ENCODE peak calls at places on chromosomes 11 and 22, in six cellular contexts. Z is A549, P is K562, E is HepG2, R is SK-N-SH, N is GM12878. H is an unnamed sample.
A peak's percentile ranks its signal among the peaks of the same experiment; 100 is the strongest.

GRCh38 chr22:49807780-49808708 is 19.6 kb downstream of the BRD1 start:
- DNase-seq in E (no peak), P (peak; percentile 43), N (no peak), Z (no peak), R (no peak), H (no peak)

GRCh38 chr11:34214961-34215805 is 109.8 kb downstream of the NAT10 start:
- DNase-seq in N (no peak), E (no peak), R (no peak), Z (peak; percentile 64), P (no peak), H (peak; percentile 47)

GRCh38 chr22:36425977-36426523 is 38.3 kb upstream of the MYH9 start:
- DNase-seq in E (peak; percentile 74), R (peak; percentile 57), P (peak; percentile 72), N (no peak), Z (peak; percentile 53), H (no peak)

GRCh38 chr11:88300888-88301477 is 36.6 kb downstream of the CTSC start:
- DNase-seq in P (no peak), E (no peak), R (no peak), Z (no peak), N (no peak), H (no peak)

GRCh38 chr11:124517314-124517713 is 26.1 kb downstream of the OR8B12 start:
- DNase-seq in N (no peak), P (no peak), Z (no peak), R (no peak), E (no peak), H (no peak)

GRCh38 chr11:69640995-69641581 is at the start of gene CCND1:
- DNase-seq in Z (peak; percentile 95), E (peak; percentile 95), P (peak; percentile 48), N (no peak), R (peak; percentile 89), H (peak; percentile 85)

GRCh38 chr22:20299736-20300136 is 20.1 kb downstream of the DGCR6L start:
- DNase-seq in R (no peak), P (no peak), N (no peak), Z (no peak), E (no peak), H (no peak)

GRCh38 chr22:36317658-36318271 is 64.8 kb downstream of the APOL1 start:
- DNase-seq in P (no peak), Z (no peak), N (no peak), E (no peak), R (no peak), H (no peak)

GRCh38 chr11:19869466-19869865 is 156.8 kb downstream of the NAV2 start:
- DNase-seq in R (no peak), P (no peak), E (no peak), Z (no peak), N (no peak), H (no peak)

GRCh38 chr11:2143652-2144548 is 4.7 kb upstream of the IGF2 start:
- DNase-seq in P (peak; percentile 33), Z (peak; percentile 44), R (no peak), N (no peak), E (no peak), H (no peak)

GRCh38 chr11:68503792-68504191 is 43.2 kb downstream of the PPP6R3 start:
- DNase-seq in Z (no peak), R (no peak), N (no peak), P (no peak), E (no peak), H (no peak)

GRCh38 chr11:30735946-30736345 is 149.8 kb upstream of the MPPED2 start:
- DNase-seq in Z (no peak), E (no peak), N (no peak), R (no peak), P (no peak), H (no peak)

GRCh38 chr11:66546368-66546965 is at the start of gene ACTN3:
- DNase-seq in P (peak; percentile 57), Z (peak; percentile 18), N (no peak), E (peak; percentile 17), R (peak; percentile 48), H (no peak)

GRCh38 chr22:47276219-47276843 is 513.9 kb downstream of the TBC1D22A start:
- DNase-seq in N (no peak), R (no peak), E (no peak), Z (no peak), P (no peak), H (no peak)

GRCh38 chr22:25137577-25138525 is 61.8 kb upstream of the CRYBB3 start:
- DNase-seq in P (peak; percentile 14), N (peak; percentile 11), Z (no peak), R (no peak), E (no peak), H (peak; percentile 4)

GRCh38 chr11:124276081-124276480 is 19.9 kb downstream of the OR8G5 start:
- DNase-seq in N (no peak), E (no peak), Z (no peak), P (no peak), R (no peak), H (no peak)

GRCh38 chr22:23763579-23764331 is 965 bp downstream of the C22orf15 start:
- DNase-seq in P (peak; percentile 35), R (peak; percentile 25), Z (no peak), E (no peak), N (no peak), H (no peak)

GRCh38 chr11:66559141-66559861 is 9.1 kb downstream of the CTSF start:
- DNase-seq in R (peak; percentile 65), Z (no peak), P (peak; percentile 96), E (no peak), N (no peak), H (no peak)

GRCh38 chr11:66543263-66544107 is 2.4 kb downstream of the ZDHHC24 start:
- DNase-seq in Z (no peak), R (peak; percentile 82), E (no peak), N (peak; percentile 38), P (no peak), H (no peak)

GRCh38 chr22:42947211-42947990 is 67.5 kb downstream of the PACSIN2 start:
- DNase-seq in Z (peak; percentile 44), E (peak; percentile 87), P (no peak), R (no peak), N (no peak), H (peak; percentile 73)

GRCh38 chr11:17513853-17514252 is 30.4 kb downstream of the USH1C start:
- DNase-seq in R (no peak), Z (no peak), E (no peak), N (no peak), P (no peak), H (no peak)

GRCh38 chr22:22460635-22461034 is 47.9 kb downstream of the ZNF280B start:
- DNase-seq in Z (peak; percentile 11), N (no peak), E (peak; percentile 18), P (peak; percentile 91), R (peak; percentile 10), H (peak; percentile 7)

GRCh38 chr11:28835790-28836189 is 727.6 kb downstream of the METTL15 start:
- DNase-seq in P (no peak), Z (peak; percentile 75), E (no peak), N (no peak), R (no peak), H (no peak)

GRCh38 chr11:68414457-68415221 is 45.9 kb upstream of the PPP6R3 start:
- DNase-seq in E (no peak), N (no peak), P (no peak), Z (no peak), R (no peak), H (no peak)

GRCh38 chr11:72141066-72141465 is 5.5 kb downstream of the FOLR3 start:
- DNase-seq in Z (peak; percentile 31), R (no peak), N (no peak), P (no peak), E (no peak), H (no peak)

DNA sequence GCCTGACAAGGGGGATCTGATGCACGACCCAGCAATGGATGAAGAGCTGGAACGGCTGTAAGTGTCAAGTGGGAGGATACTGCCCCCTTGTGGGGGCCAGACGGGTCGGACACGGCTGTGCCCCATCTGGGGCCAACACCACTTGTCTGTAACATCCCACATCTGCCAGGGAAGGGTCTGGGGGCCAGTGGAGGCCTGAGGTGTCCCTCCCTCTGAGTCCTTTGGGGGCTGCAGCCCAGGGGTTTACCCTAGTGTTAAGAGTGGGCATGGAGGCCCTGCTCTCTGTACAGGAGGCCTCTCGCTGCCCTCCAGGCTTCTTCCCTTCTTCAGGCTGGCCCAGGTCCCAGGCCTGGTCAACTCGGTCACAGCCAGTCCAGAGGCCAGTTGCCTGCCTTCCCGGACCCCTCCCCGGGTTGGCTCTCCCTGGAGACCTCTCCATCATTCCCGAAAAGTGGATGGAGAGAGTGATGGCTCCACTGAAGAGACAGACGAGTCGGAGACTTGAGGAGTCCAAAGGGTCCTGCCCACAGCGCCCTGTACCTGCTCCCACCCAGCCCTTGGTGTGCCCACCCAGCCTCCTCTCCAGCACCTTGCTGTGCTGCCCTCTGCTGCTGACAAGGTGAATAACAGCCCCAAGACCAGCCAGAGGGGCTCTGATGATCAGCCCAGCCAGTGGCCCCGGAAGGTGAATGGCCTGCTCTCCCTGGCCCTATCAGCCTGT is 15.4 kb downstream of the ARFGAP2 start:
- DNase-seq in R (peak; percentile 91), N (no peak), E (peak; percentile 63), Z (peak; percentile 75), P (peak; percentile 82), H (no peak)
- TF ChIP-seq REST in R (no peak), N (no peak), E (no peak), Z (no peak), P (no peak), H (no peak)

GRCh38 chr11:40187092-40187403 is 1272.4 kb downstream of the LRRC4C start:
- DNase-seq in E (no peak), Z (no peak), P (no peak), R (no peak), N (no peak), H (no peak)
- TF ChIP-seq RAD21 in E (no peak), Z (no peak), P (no peak), R (no peak), N (no peak), H (no peak)

GRCh38 chr11:63940786-63941185 is 2.0 kb downstream of the NAA40 start:
- DNase-seq in P (no peak), N (no peak), E (no peak), R (no peak), Z (no peak), H (no peak)

GRCh38 chr11:63938481-63939350 is at the start of gene NAA40:
- DNase-seq in R (peak; percentile 99), E (peak; percentile 92), Z (peak; percentile 98), N (peak; percentile 92), P (peak; percentile 96), H (peak; percentile 96)

GRCh38 chr11:63941901-63942300 is 3.1 kb downstream of the NAA40 start:
- DNase-seq in Z (no peak), E (no peak), N (no peak), P (no peak), R (no peak), H (no peak)

GRCh38 chr11:63939351-63939920 is 634 bp downstream of the NAA40 start:
- DNase-seq in P (no peak), N (no peak), R (no peak), Z (no peak), E (no peak), H (no peak)

GRCh38 chr11:63937713-63938480 is 905 bp upstream of the NAA40 start:
- DNase-seq in P (peak; percentile 71), N (no peak), Z (no peak), E (no peak), R (peak; percentile 50), H (no peak)
- TF ChIP-seq REST in P (no peak), N (no peak), Z (no peak), E (no peak), R (no peak), H (no peak)

DNA sequence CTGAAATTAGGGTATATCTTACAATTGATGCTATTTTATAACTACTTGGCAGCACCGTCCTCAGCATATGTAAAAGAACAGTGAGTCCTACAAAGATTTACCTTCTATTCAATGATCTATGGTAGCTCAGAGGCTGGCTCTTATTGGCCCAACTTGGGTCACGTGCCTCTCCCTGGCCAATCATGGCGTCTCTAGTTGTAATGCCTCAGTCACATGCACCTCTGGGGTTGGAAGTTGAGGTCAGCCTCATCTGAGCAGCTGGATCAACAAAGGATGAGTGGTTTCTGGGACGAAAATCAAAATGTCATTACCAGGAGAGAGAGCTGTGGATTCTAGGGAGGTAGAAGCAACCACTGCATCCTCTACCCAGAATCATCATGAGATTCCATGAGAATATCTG is 22.9 kb upstream of the ASPHD2 start:
- DNase-seq in Z (peak; percentile 14), N (no peak), P (no peak), R (no peak), E (no peak), H (no peak)
- TF ChIP-seq RAD21 in Z (no peak), N (no peak), P (no peak), R (no peak), E (no peak), H (no peak)